ENCODE peak calls at places on chromosomes 2 and 18, in seven cellular contexts. A is PC-3, F is IMR-90, Y is upper lobe of right lung, U is dorsolateral prefrontal cortex, E is WERI-Rb-1, J is PC-9. Z is an unnamed sample.
A peak's percentile ranks its signal among the peaks of the same experiment; 100 is the strongest.

GRCh38 chr2:174088706-174089105 is 123.5 kb upstream of the SP3 start:
- DNase-seq in A (no peak), F (no peak), Y (no peak), U (no peak), E (no peak), J (no peak), Z (no peak)

GRCh38 chr2:29531626-29532025 is 389.8 kb downstream of the ALK start:
- DNase-seq in A (no peak), F (no peak), Y (no peak), U (no peak), E (no peak), J (no peak), Z (no peak)

GRCh38 chr2:69082430-69082997 is 69.5 kb downstream of the ANTXR1 start:
- DNase-seq in A (peak; percentile 95), F (peak; percentile 90), Y (no peak), U (no peak), E (no peak), J (peak; percentile 78), Z (no peak)

GRCh38 chr2:40489678-40489960 is 37.7 kb upstream of the SLC8A1 start:
- DNase-seq in A (no peak), F (no peak), Y (no peak), U (no peak), E (no peak), J (no peak), Z (no peak)

GRCh38 chr2:70984576-70985282 is 6.3 kb downstream of the ANKRD53 start:
- DNase-seq in A (no peak), F (peak; percentile 37), Y (peak; percentile 84), U (peak; percentile 66), E (peak; percentile 85), J (no peak), Z (peak; percentile 70)

GRCh38 chr2:188410504-188411235 is 119.0 kb downstream of the GULP1 start:
- DNase-seq in A (peak; percentile 35), F (peak; percentile 63), Y (no peak), U (no peak), E (no peak), J (no peak), Z (no peak)

GRCh38 chr2:165872101-165872791 is 78.2 kb upstream of the GALNT3 start:
- DNase-seq in A (no peak), F (peak; percentile 8), Y (no peak), U (peak; percentile 23), E (no peak), J (no peak), Z (no peak)

GRCh38 chr2:133657591-133657990 is 89.3 kb upstream of the NCKAP5 start:
- DNase-seq in A (no peak), F (peak; percentile 41), Y (no peak), U (no peak), E (no peak), J (no peak), Z (no peak)

GRCh38 chr2:30029804-30030203 is 108.4 kb upstream of the ALK start:
- DNase-seq in A (no peak), F (no peak), Y (no peak), U (no peak), E (no peak), J (no peak), Z (no peak)

GRCh38 chr2:84494070-84494469 is 22.2 kb upstream of the DNAH6 start:
- DNase-seq in A (peak; percentile 64), F (peak; percentile 78), Y (no peak), U (no peak), E (no peak), J (no peak), Z (no peak)

GRCh38 chr2:204950695-204951094 is 405.4 kb downstream of the PARD3B start:
- DNase-seq in A (peak; percentile 77), F (peak; percentile 62), Y (no peak), U (no peak), E (no peak), J (peak; percentile 61), Z (no peak)

GRCh38 chr2:4763009-4763408 is 929.2 kb upstream of the SOX11 start:
- DNase-seq in A (peak; percentile 6), F (no peak), Y (no peak), U (no peak), E (peak; percentile 80), J (no peak), Z (no peak)

GRCh38 chr2:196927318-196928225 is 1.1 kb upstream of the PGAP1 start:
- DNase-seq in A (peak; percentile 43), F (peak; percentile 85), Y (no peak), U (peak; percentile 32), E (peak; percentile 12), J (peak; percentile 70), Z (no peak)

GRCh38 chr2:41414486-41415230 is 633.2 kb upstream of the PKDCC start:
- DNase-seq in A (peak; percentile 81), F (no peak), Y (no peak), U (no peak), E (peak; percentile 53), J (peak; percentile 41), Z (no peak)

GRCh38 chr2:57343391-57344006 is 703.1 kb upstream of the VRK2 start:
- DNase-seq in A (no peak), F (no peak), Y (no peak), U (no peak), E (no peak), J (no peak), Z (no peak)

GRCh38 chr2:175137793-175138192 is 30.2 kb downstream of the ATF2 start:
- DNase-seq in A (no peak), F (no peak), Y (no peak), U (no peak), E (no peak), J (peak; percentile 3), Z (no peak)

GRCh38 chr2:28445448-28446258 is 50.2 kb upstream of the PLB1 start:
- DNase-seq in A (peak; percentile 98), F (peak; percentile 97), Y (peak; percentile 45), U (no peak), E (no peak), J (peak; percentile 88), Z (no peak)

GRCh38 chr2:74425523-74425922 is 4.0 kb downstream of the WDR54 start:
- DNase-seq in A (no peak), F (no peak), Y (peak; percentile 34), U (no peak), E (no peak), J (no peak), Z (no peak)

GRCh38 chr2:120053891-120054290 is 41.0 kb downstream of the EPB41L5 start:
- DNase-seq in A (peak; percentile 35), F (peak; percentile 21), Y (no peak), U (no peak), E (no peak), J (no peak), Z (no peak)

GRCh38 chr2:45643095-45643494 is 8.4 kb upstream of the PRKCE start:
- DNase-seq in A (no peak), F (no peak), Y (no peak), U (no peak), E (peak; percentile 20), J (no peak), Z (no peak)

DNA sequence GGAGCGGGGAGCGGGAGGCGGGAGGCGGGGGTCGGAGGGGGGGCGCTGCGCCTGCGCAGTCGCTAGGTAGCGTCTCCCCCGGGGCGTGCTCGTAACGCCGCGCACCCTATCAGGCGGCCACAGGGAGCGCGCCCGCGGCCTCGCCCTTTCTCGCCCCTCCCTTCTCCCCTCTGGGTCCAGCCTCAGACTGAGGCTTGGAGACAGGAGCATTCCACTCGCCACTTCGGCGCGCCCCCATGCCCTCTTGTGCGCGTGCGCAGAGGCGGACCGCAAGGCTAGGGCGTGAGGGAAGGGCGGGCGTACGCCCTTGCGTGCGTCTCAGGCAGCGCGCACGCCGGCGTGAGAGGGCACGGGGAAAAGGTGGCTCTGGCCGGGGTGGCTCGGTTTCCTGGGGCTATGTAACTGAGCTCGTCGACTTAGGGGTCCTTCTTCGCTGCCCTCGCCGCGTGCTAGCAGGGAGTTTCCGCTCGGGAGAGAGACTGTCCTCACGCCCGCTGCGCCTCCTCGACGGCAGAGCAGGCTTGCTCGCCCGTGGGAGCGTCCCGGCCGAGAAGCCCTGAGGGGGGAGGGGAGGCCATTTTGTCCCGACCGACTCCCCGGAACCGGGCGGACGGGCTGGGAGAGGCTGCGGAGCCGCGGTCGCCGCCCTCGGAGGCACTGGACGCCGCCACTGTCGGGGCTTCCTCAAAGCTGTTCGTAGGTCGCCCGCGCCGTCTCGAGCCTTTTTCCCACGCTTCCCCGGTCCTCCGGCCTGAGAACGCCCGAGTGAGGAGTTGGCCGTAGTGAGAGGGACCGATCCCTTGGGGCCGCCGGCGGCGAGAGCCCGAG is at the start of gene RAB10:
- DNase-seq in A (peak; percentile 99), F (peak; percentile 98), Y (peak; percentile 100), U (peak; percentile 96), E (peak; percentile 100), J (peak; percentile 98), Z (peak; percentile 99)
- TF ChIP-seq CTCF in A (no peak), F (no peak), Y (peak; percentile 23), U (no peak), E (no peak), J (no peak), Z (no peak)

GRCh38 chr2:180983468-180984388 is 3.3 kb downstream of the UBE2E3 start:
- DNase-seq in A (peak; percentile 69), F (peak; percentile 69), Y (no peak), U (peak; percentile 21), E (peak; percentile 32), J (peak; percentile 45), Z (no peak)
- H3K27ac ChIP-seq in A (peak overlapping the region; percentile 55), F (no peak overlapping the region), Y (peak overlapping the region; percentile 61), U (peak overlapping the region; percentile 60), E (peak overlapping the region; percentile 52), J (peak overlapping the region; percentile 4), Z (no peak overlapping the region)

DNA sequence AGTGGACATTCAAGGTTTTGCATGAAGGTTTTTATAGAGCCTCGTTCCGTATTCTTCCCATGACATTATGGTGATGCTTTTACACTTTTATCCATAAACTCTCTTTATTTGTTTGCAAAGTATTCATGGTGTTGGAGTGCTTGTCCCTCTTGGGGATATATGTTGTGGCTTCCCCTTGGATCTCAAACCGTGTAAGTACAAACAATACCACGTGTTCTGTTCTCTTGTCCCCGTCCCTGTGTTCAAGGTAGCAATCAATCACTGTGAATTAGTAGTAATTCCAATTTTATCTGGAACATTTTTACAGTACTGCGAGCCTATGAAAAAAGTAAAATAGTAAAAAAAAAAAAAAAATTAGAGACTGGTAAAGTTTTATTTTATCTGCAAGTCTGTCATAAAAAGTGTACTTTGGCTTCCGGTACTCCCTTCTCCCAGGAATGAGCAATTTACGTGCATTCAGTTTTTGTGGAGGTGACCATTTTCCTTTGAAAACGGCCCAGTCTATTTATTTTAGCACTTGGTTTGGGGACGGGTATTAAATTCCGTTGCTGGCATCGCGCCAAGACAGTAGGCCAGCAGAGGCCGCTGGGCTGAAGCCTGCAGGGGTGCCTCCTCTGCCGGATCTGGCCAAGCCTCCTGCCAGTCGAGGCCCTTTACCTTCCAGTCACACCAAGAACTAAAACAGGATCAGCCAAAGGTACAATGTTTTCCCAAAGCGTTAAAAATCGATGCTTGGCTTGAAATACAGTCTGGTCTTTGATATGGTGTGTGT is 175.7 kb downstream of the SOCS6 start:
- DNase-seq in A (peak; percentile 80), F (peak; percentile 55), Y (peak; percentile 87), U (peak; percentile 87), E (peak; percentile 71), J (no peak), Z (peak; percentile 76)
- H3K4me3 ChIP-seq in A (peak overlapping the region; percentile 55), F (peak overlapping the region; percentile 27), Y (peak overlapping the region; percentile 34), U (peak overlapping the region; percentile 49), E (peak overlapping the region; percentile 39), J (peak overlapping the region; percentile 44), Z (peak overlapping the region; percentile 60)

DNA sequence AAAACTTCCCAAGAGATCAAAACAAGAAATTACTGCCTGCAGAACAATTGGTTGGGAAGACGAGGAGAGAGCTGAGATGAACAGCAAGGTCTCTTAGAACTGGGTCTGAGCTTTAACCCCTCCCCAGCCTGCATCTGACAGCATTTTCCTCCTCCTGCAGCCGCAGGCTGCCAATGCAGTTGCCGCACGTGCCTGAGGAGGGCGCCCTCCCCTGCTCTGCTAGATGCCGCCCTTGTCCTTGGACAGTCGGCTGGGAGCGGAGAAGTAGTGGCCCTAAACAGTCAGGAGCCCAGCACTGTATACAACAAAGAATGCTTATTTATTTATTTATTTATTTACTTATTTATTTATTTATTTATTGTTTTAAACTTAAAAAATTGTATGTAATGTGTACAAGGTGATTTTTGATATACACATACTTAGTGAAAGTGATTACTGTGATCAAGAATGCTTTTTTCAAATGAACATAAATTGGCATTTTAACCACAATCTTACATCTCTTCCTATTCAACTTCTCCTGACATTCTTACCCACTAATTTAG is 776.4 kb downstream of the TSN start:
- DNase-seq in A (no peak), F (no peak), Y (peak; percentile 54), U (no peak), E (peak; percentile 50), J (no peak), Z (no peak)
- TF ChIP-seq CTCF in A (peak; percentile 28), F (no peak), Y (no peak), U (no peak), E (peak; percentile 84), J (peak; percentile 39), Z (no peak)

Z was measured in coronary artery.